ENCODE peak calls at places on chromosomes 12 and 14, in four cellular contexts. H, M, G and F are unnamed samples.

GRCh38 chr14:100536721-100537700 is 50.2 kb downstream of the BEGAIN start:
- DNase-seq in H (no peak), M (peak), G (no peak), F (no peak)

GRCh38 chr12:75602111-75602510 is 90.7 kb upstream of the KRR1 start:
- DNase-seq in H (no peak), M (no peak), G (no peak), F (no peak)

GRCh38 chr14:96801931-96802330 is 4.7 kb downstream of the VRK1 start:
- DNase-seq in H (no peak), M (no peak), G (no peak), F (no peak)

GRCh38 chr12:119713551-119714031 is 45.7 kb downstream of the PRKAB1 start:
- DNase-seq in H (no peak), M (no peak), G (no peak), F (no peak)

GRCh38 chr12:104670439-104671406 is 214.0 kb downstream of the CHST11 start:
- DNase-seq in H (no peak), M (no peak), G (no peak), F (no peak)

GRCh38 chr14:29741909-29742401 is 185.7 kb downstream of the PRKD1 start:
- DNase-seq in H (no peak), M (peak), G (no peak), F (no peak)

GRCh38 chr12:47397664-47398281 is 308.1 kb downstream of the RPAP3 start:
- DNase-seq in H (no peak), M (no peak), G (no peak), F (peak)

GRCh38 chr14:90274019-90274418 is 17.7 kb downstream of the PSMC1 start:
- DNase-seq in H (no peak), M (no peak), G (no peak), F (no peak)

GRCh38 chr12:82862876-82863649 is 176.4 kb downstream of the TMTC2 start:
- DNase-seq in H (no peak), M (no peak), G (no peak), F (no peak)

GRCh38 chr14:64983439-64984310 is 3.0 kb upstream of the FNTB start:
- DNase-seq in H (no peak), M (no peak), G (no peak), F (no peak)

GRCh38 chr14:80428171-80428570 is 216.9 kb upstream of the DIO2 start:
- DNase-seq in H (no peak), M (no peak), G (no peak), F (no peak)

GRCh38 chr14:21268612-21269251 is 510 bp downstream of the HNRNPC start:
- DNase-seq in H (no peak), M (peak), G (peak), F (peak)

GRCh38 chr12:9925746-9926393 is 6.3 kb downstream of the CLEC2A start:
- DNase-seq in H (no peak), M (no peak), G (peak), F (peak)

GRCh38 chr12:127657036-127657435 is 609.9 kb upstream of the TMEM132C start:
- DNase-seq in H (peak), M (no peak), G (no peak), F (no peak)

GRCh38 chr14:105495990-105496830 is 5.2 kb downstream of the TEDC1 start:
- DNase-seq in H (no peak), M (no peak), G (no peak), F (no peak)

GRCh38 chr12:106106129-106106566 is 32.6 kb downstream of the NUAK1 start:
- DNase-seq in H (no peak), M (peak), G (no peak), F (no peak)

GRCh38 chr12:44193281-44193680 is 357.4 kb downstream of the TMEM117 start:
- DNase-seq in H (no peak), M (no peak), G (no peak), F (no peak)

GRCh38 chr12:87678453-87678852 is 350.7 kb downstream of the C12orf50 start:
- DNase-seq in H (no peak), M (no peak), G (no peak), F (peak)

GRCh38 chr14:89164168-89165074 is 252.6 kb downstream of the FOXN3 start:
- DNase-seq in H (no peak), M (no peak), G (no peak), F (no peak)
- H3K4me3 ChIP-seq in H (no peak), M (no peak), G (no peak), F (no peak)

GRCh38 chr12:6824085-6824800 is 2.6 kb downstream of the GPR162 start:
- DNase-seq in H (no peak), M (no peak), G (no peak), F (no peak)

GRCh38 chr12:6823161-6824084 is 1.8 kb downstream of the GPR162 start:
- DNase-seq in H (no peak), M (no peak), G (no peak), F (no peak)

GRCh38 chr12:6826125-6826733 is 2.0 kb upstream of the P3H3 start:
- DNase-seq in H (no peak), M (no peak), G (no peak), F (no peak)

GRCh38 chr12:6825398-6826124 is 2.6 kb upstream of the P3H3 start:
- DNase-seq in H (no peak), M (peak), G (no peak), F (peak)

GRCh38 chr12:6824962-6825381 is 3.2 kb upstream of the P3H3 start:
- DNase-seq in H (no peak), M (no peak), G (no peak), F (no peak)
- H3K4me3 ChIP-seq in H (peak), M (peak), G (no peak), F (peak)

DNA sequence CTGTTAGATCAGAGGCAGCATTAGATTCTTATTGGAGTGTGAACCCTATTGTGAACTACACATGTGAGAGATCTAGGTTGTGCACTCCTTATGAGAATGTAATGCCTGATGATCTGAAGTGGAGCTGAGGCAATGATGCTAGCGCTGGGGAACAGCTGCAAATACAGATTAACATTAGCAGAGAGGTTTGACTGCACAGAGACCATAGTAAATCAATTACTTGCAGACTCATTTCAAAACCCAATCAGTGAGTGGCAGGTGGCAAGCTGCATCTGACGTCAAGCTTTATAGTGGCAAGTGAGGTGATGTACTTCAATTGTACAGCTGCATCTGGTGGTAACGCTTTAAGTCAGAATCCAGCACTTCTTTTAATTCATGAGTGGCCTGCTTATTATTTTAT is 141.6 kb downstream of the GPHN start:
- DNase-seq in H (no peak), M (no peak), G (no peak), F (no peak)
- H3K4me3 ChIP-seq in H (no peak), M (no peak), G (no peak), F (no peak)

DNA sequence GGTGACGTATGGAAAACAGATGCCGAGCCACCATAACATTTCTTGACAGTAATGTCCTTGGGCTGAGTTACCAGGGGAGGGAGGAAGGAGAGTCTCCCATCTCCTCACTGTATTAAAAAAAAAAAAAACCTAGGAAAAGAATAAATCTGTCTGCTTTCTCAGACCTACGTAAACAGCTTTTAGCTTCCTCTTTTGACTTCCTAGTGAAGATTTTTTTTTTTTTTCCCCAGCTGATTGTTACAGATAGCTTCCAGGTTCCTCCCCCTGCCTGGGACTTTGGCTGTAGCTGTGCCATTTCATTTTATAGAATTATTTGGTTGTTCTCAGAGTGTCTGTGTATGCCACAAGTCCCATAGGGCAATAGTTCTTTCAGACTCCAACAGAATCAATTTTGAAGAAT is 23.0 kb upstream of the GNS start:
- DNase-seq in H (no peak), M (no peak), G (no peak), F (no peak)
- H3K4me3 ChIP-seq in H (no peak), M (no peak), G (no peak), F (no peak)

DNA sequence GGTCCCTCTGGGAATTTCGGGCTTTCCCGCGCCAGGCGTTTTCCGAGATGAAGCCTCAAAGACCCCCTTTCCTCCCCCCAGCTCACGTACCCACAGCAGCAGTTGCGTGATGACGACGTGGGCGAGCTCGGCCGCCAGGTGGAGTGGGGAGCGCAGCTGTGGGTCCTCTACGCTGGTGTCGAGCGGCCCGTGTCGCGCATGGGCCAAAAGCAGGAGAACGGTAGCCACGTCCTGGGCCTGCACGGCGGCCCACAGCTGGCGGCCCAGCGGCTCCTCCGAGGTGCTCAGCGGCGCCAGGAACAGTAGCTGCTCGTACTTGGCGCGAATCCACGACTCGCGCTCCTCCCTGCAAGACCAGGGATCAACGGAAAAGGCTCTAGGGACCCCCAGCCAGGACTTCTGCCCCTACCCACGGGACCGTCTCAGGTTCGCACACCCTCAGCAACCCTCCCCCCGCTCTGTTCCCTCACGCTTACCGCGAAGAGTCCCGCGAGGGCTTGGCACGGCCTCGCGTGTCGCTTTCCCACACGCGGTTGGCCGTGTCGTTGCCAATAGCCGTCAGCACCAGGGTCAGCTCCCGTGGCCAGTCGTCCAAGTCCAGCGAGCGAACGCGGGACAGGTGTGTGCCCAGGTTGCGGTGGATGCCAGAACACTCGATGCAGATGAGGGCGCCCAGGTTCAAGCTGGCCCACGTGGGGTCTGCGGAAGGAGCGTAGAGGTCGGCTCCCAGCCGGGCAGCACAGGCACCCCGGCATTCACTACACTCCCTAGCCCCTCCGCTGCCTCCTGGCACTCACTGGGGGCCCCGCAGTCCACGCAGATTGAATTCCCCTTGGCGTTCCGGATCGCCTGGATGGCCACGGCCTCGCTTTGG is 11.4 kb downstream of the AGAP2 start:
- DNase-seq in H (no peak), M (peak), G (no peak), F (no peak)
- H3K4me3 ChIP-seq in H (peak), M (peak), G (peak), F (peak)

GRCh38 chr14:32189806-32190205 is 12.0 kb upstream of the RNU6-7 start:
- DNase-seq in H (no peak), M (no peak), G (no peak), F (no peak)
- H3K4me3 ChIP-seq in H (no peak), M (no peak), G (no peak), F (no peak)

GRCh38 chr14:52400846-52401245 is 86.7 kb downstream of the PTGER2 start:
- DNase-seq in H (no peak), M (no peak), G (no peak), F (no peak)
- H3K4me3 ChIP-seq in H (no peak), M (no peak), G (no peak), F (no peak)